ENCODE peak calls at places on chromosomes 11 and 22, in eight cellular contexts. C is dermis blood vessel endothelial cell; I is HT1080; F is activated T-helper 1 cell treated with Interleukin-2 at 50 U/mL for 16 hours; R is lower lobe of right lung; S is stimulated activated CD8-positive, alpha-beta memory T cell treated with anti-CD3 and anti-CD28 coated beads, Interleukin-2, amount 100 ng/mL, for 1 hour; H is foreskin keratinocyte; Y is activated CD8-positive, alpha-beta memory T cell treated with anti-CD3 and anti-CD28 coated beads, Interleukin-2, amount 50 U/mL, for 4 hours. G is an unnamed sample.

GRCh38 chr11:66510990-66511339 is 530 bp downstream of the BBS1 start:
- DNase-seq in R (no peak), F (no peak), S (no peak), I (no peak), C (no peak), H (no peak), Y (no peak), G (no peak)

GRCh38 chr11:28303477-28304191 is 195.4 kb downstream of the METTL15 start:
- DNase-seq in I (no peak), H (no peak), Y (no peak), C (peak), F (no peak), S (no peak), R (no peak), G (no peak)

GRCh38 chr11:76230392-76230791 is 24.1 kb upstream of the WNT11 start:
- DNase-seq in R (no peak), I (no peak), Y (no peak), F (no peak), H (no peak), C (no peak), S (no peak), G (no peak)

GRCh38 chr11:106384429-106384828 is 307.0 kb downstream of the AASDHPPT start:
- DNase-seq in I (no peak), C (no peak), F (no peak), H (no peak), S (no peak), Y (no peak), R (no peak), G (no peak)

GRCh38 chr11:118497831-118498230 is 29.4 kb upstream of the TTC36 start:
- DNase-seq in Y (no peak), F (no peak), I (peak), C (peak), S (no peak), H (no peak), R (no peak), G (no peak)

GRCh38 chr22:41995211-41995610 is 3.4 kb upstream of the WBP2NL start:
- DNase-seq in H (no peak), C (no peak), F (no peak), S (no peak), Y (no peak), R (no peak), I (no peak), G (no peak)

GRCh38 chr11:48001438-48002021 is 21.2 kb downstream of the PTPRJ start:
- DNase-seq in R (no peak), S (peak), F (peak), Y (peak), C (no peak), H (no peak), I (peak), G (no peak)

GRCh38 chr11:114762437-114762836 is 84.1 kb downstream of the NXPE2 start:
- DNase-seq in C (peak), S (no peak), H (peak), I (peak), F (no peak), Y (no peak), R (peak), G (peak)

GRCh38 chr11:122556605-122557004 is 98.9 kb upstream of the UBASH3B start:
- DNase-seq in C (peak), H (no peak), I (no peak), R (no peak), Y (peak), F (no peak), S (no peak), G (peak)

GRCh38 chr22:40111451-40111850 is 66.3 kb upstream of the TNRC6B start:
- DNase-seq in C (no peak), F (no peak), I (no peak), H (no peak), R (no peak), S (no peak), Y (no peak), G (no peak)

GRCh38 chr11:15770798-15771414 is 585.4 kb downstream of the SOX6 start:
- DNase-seq in R (peak), H (peak), C (peak), Y (no peak), F (no peak), S (no peak), I (peak), G (peak)

GRCh38 chr22:46036558-46037408 is 59.8 kb upstream of the WNT7B start:
- DNase-seq in R (no peak), C (peak), F (no peak), S (peak), H (peak), I (peak), Y (peak), G (peak)

GRCh38 chr22:32327596-32328171 is 30.0 kb upstream of the RFPL3 start:
- DNase-seq in F (no peak), R (no peak), C (no peak), Y (no peak), S (no peak), H (no peak), I (no peak), G (no peak)

GRCh38 chr22:36077261-36077660 is 48.6 kb upstream of the RBFOX2 start:
- DNase-seq in I (no peak), Y (no peak), H (peak), R (no peak), F (no peak), S (no peak), C (no peak), G (no peak)

GRCh38 chr11:106998126-106998525 is 20.1 kb downstream of the GUCY1A2 start:
- DNase-seq in Y (no peak), F (no peak), S (no peak), H (no peak), R (no peak), I (no peak), C (no peak), G (no peak)

GRCh38 chr11:3885855-3886254 is 30.4 kb downstream of the STIM1 start:
- DNase-seq in Y (no peak), F (no peak), C (peak), I (peak), R (no peak), S (no peak), H (peak), G (no peak)

GRCh38 chr11:61780581-61781162 is 11.7 kb downstream of the TMEM258 start:
- DNase-seq in Y (no peak), F (no peak), S (no peak), I (no peak), R (no peak), C (no peak), H (no peak), G (no peak)

GRCh38 chr11:8754241-8754640 is 71.6 kb downstream of the RPL27A start:
- DNase-seq in F (no peak), S (no peak), H (no peak), R (no peak), I (no peak), Y (no peak), C (no peak), G (no peak)

GRCh38 chr11:76677010-76677771 is 6.6 kb upstream of the LRRC32 start:
- DNase-seq in S (no peak), H (no peak), C (no peak), F (no peak), I (no peak), Y (no peak), R (no peak), G (peak)

GRCh38 chr11:73663604-73664495 is 17.5 kb downstream of the PLEKHB1 start:
- DNase-seq in I (no peak), Y (no peak), R (no peak), S (no peak), C (no peak), H (no peak), F (no peak), G (no peak)

GRCh38 chr11:118625036-118625690 is 17.7 kb downstream of the PHLDB1 start:
- DNase-seq in R (peak), C (no peak), H (no peak), S (no peak), F (no peak), I (no peak), Y (no peak), G (no peak)

GRCh38 chr11:128453444-128454336 is 133.7 kb downstream of the ETS1 start:
- DNase-seq in F (no peak), I (peak), S (no peak), Y (no peak), C (peak), R (no peak), H (peak), G (no peak)

GRCh38 chr11:112806256-112806655 is 155.0 kb upstream of the NCAM1 start:
- DNase-seq in C (no peak), S (no peak), F (no peak), I (no peak), Y (no peak), H (no peak), R (no peak), G (no peak)

GRCh38 chr11:25349537-25349936 is 852.7 kb downstream of the LUZP2 start:
- DNase-seq in C (no peak), Y (no peak), F (no peak), R (no peak), H (no peak), I (no peak), S (no peak), G (no peak)

GRCh38 chr11:70115778-70116177 is 37.7 kb downstream of the ANO1 start:
- DNase-seq in I (no peak), C (no peak), F (no peak), R (no peak), H (no peak), S (no peak), Y (no peak), G (no peak)

GRCh38 chr11:59801981-59802638 is 8.5 kb downstream of the MRPL16 start:
- DNase-seq in R (no peak), F (no peak), I (peak), C (peak), Y (no peak), S (no peak), H (peak), G (peak)

GRCh38 chr11:62431171-62431895 is 12.5 kb downstream of the SCGB1A1 start:
- DNase-seq in R (no peak), Y (no peak), S (no peak), C (no peak), F (no peak), H (peak), I (peak), G (no peak)

GRCh38 chr11:90219438-90219837 is 3.4 kb downstream of the CHORDC1 start:
- DNase-seq in F (no peak), I (no peak), S (no peak), H (no peak), Y (no peak), C (no peak), R (no peak), G (no peak)

GRCh38 chr11:697028-697491 is 1.4 kb downstream of the TMEM80 start:
- DNase-seq in Y (no peak), S (no peak), C (no peak), H (peak), I (peak), F (no peak), R (peak), G (no peak)

GRCh38 chr22:45284705-45285305 is at the start of gene UPK3A:
- DNase-seq in I (no peak), H (no peak), S (peak), R (peak), C (peak), Y (peak), F (peak), G (peak)

GRCh38 chr22:43826142-43827093 is 14.3 kb upstream of the EFCAB6 start:
- DNase-seq in S (no peak), C (peak), H (peak), Y (no peak), F (no peak), R (no peak), I (peak), G (peak)

GRCh38 chr22:35393116-35394010 is 6.6 kb upstream of the MCM5 start:
- DNase-seq in Y (no peak), C (no peak), S (no peak), F (no peak), H (no peak), I (no peak), R (no peak), G (no peak)

GRCh38 chr22:25139062-25139461 is 60.6 kb upstream of the CRYBB3 start:
- DNase-seq in S (no peak), F (no peak), C (peak), H (no peak), I (no peak), R (no peak), Y (no peak), G (no peak)

GRCh38 chr22:44881624-44882023 is 128.2 kb downstream of the PHF21B start:
- DNase-seq in C (no peak), Y (no peak), H (no peak), F (no peak), R (no peak), S (no peak), I (no peak), G (no peak)

GRCh38 chr22:33524511-33525270 is 395.6 kb downstream of the LARGE1 start:
- DNase-seq in C (no peak), H (no peak), S (no peak), Y (no peak), F (no peak), R (no peak), I (no peak), G (no peak)

GRCh38 chr11:106389096-106389495 is 311.6 kb downstream of the AASDHPPT start:
- DNase-seq in Y (no peak), R (no peak), I (peak), S (no peak), F (no peak), C (peak), H (peak), G (peak)

G was measured in ELF-1.